ENCODE peak calls at places on chromosome 5, in four cellular contexts. O, D, W and A are unnamed samples.

GRCh38 chr5:116858705-116859333 is 284.2 kb upstream of the SEMA6A start:
- DNase-seq in O (no peak), D (no peak), W (no peak), A (no peak)

GRCh38 chr5:82749453-82749852 is 327.7 kb downstream of the TMEM167A start:
- DNase-seq in O (no peak), D (peak; percentile 4), W (no peak), A (peak; percentile 43)

GRCh38 chr5:139856694-139857093 is 61.1 kb downstream of the PSD2 start:
- DNase-seq in O (no peak), D (no peak), W (no peak), A (no peak)

GRCh38 chr5:84290161-84290560 is 94.5 kb downstream of the EDIL3 start:
- DNase-seq in O (no peak), D (no peak), W (no peak), A (peak; percentile 46)

GRCh38 chr5:150616506-150616905 is 24.0 kb upstream of the SYNPO start:
- DNase-seq in O (no peak), D (no peak), W (no peak), A (no peak)

GRCh38 chr5:172110921-172111873 is 76.8 kb downstream of the STK10 start:
- DNase-seq in O (peak; percentile 62), D (peak; percentile 39), W (peak; percentile 63), A (no peak)

GRCh38 chr5:132264546-132265335 is 7.2 kb downstream of the PDLIM4 start:
- DNase-seq in O (no peak), D (no peak), W (no peak), A (no peak)

GRCh38 chr5:175610381-175610780 is 47.5 kb upstream of the HRH2 start:
- DNase-seq in O (no peak), D (no peak), W (no peak), A (no peak)

GRCh38 chr5:115586525-115587146 is 15.6 kb downstream of the TICAM2 start:
- DNase-seq in O (no peak), D (peak; percentile 53), W (no peak), A (peak; percentile 66)

GRCh38 chr5:179960204-179960831 is 52.6 kb upstream of the TBC1D9B start:
- DNase-seq in O (no peak), D (no peak), W (no peak), A (no peak)

GRCh38 chr5:5031665-5032064 is 108.5 kb upstream of the ADAMTS16 start:
- DNase-seq in O (no peak), D (no peak), W (no peak), A (no peak)

GRCh38 chr5:124605516-124605915 is 140.9 kb downstream of the ZNF608 start:
- DNase-seq in O (no peak), D (no peak), W (no peak), A (peak; percentile 46)

GRCh38 chr5:114223866-114224265 is 138.0 kb upstream of the KCNN2 start:
- DNase-seq in O (no peak), D (peak; percentile 58), W (no peak), A (peak; percentile 56)

GRCh38 chr5:139691275-139691629 is 43.1 kb downstream of the CXXC5 start:
- DNase-seq in O (no peak), D (no peak), W (no peak), A (no peak)

GRCh38 chr5:146400206-146400605 is 46.9 kb upstream of the TCERG1 start:
- DNase-seq in O (no peak), D (no peak), W (no peak), A (no peak)

GRCh38 chr5:80408976-80409926 is 1.4 kb downstream of the ZFYVE16 start:
- DNase-seq in O (no peak), D (no peak), W (no peak), A (peak; percentile 39)
- H3K4me3 ChIP-seq in O (no peak overlapping the region), D (peak overlapping the region; percentile 82), W (peak overlapping the region; percentile 77), A (peak overlapping the region; percentile 89)

GRCh38 chr5:21613971-21614488 is 1239.1 kb downstream of the CDH12 start:
- DNase-seq in O (no peak), D (peak; percentile 26), W (no peak), A (no peak)

DNA sequence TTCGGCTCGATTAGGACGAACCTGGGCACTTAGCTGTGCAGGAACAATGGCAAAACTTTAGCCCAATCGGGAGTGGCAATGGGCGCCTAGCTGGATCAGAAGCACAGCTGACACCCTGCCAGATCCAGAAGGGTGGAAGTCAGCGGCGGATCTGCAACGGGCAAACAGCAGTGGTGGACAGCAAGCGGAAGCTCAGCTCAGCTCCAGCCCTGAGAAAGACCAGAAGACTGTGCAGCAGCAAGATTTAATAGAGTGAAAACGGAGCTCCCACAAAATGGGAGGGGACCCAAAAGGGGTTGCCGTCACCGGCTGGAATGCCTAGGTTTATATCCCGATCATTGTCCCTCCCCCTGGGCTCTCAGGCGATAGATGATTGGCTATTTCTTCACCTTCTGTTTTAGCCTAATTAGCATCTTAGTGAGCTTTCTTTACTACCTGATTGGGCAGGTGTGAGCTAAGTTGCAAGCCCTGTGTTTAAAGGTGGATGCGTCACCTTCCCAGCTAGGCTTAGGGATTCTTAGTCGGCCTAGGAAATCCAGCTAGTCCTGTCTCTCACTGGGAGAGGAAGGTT is 1237.9 kb downstream of the CDH12 start:
- DNase-seq in O (no peak), D (no peak), W (no peak), A (no peak)
- TF ChIP-seq CTCF in O (no peak), D (no peak), W (no peak), A (no peak)

GRCh38 chr5:147746986-147747385 is 35.5 kb downstream of the JAKMIP2 start:
- DNase-seq in O (no peak), D (no peak), W (no peak), A (peak; percentile 26)

GRCh38 chr5:147740864-147741263 is 41.7 kb downstream of the JAKMIP2 start:
- DNase-seq in O (no peak), D (no peak), W (no peak), A (no peak)

GRCh38 chr5:147742151-147742550 is 40.4 kb downstream of the JAKMIP2 start:
- DNase-seq in O (no peak), D (no peak), W (no peak), A (no peak)

GRCh38 chr5:147743686-147744332 is 38.7 kb downstream of the JAKMIP2 start:
- DNase-seq in O (no peak), D (no peak), W (no peak), A (peak; percentile 47)

GRCh38 chr5:147743012-147743411 is 39.5 kb downstream of the JAKMIP2 start:
- DNase-seq in O (no peak), D (no peak), W (no peak), A (no peak)
- H3K4me3 ChIP-seq in O (no peak overlapping the region), D (no peak overlapping the region), W (no peak overlapping the region), A (no peak overlapping the region)

GRCh38 chr5:129271309-129271708 is 176.8 kb downstream of the ISOC1 start:
- DNase-seq in O (no peak), D (peak; percentile 49), W (no peak), A (peak; percentile 13)
- TF ChIP-seq CTCF in O (no peak), D (peak; percentile 49), W (no peak), A (peak; percentile 34)

DNA sequence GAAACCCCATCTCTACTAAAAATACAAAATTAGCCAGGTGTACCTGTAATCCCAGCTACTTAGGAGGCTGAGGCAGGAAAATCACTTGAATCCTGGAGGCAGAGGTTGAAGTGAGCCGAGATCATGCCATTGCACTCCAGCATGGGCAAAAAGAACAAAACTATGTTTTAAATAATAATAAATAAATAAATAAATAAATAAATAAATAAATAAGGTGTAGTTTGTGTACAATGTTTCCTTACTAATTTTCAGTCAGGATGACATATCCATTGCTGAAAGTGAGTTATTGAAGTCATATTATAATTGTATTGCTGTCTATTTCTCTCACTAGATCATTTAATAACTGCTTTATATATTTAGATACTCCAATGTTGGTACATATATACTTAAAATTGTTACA is 581.5 kb upstream of the DAB2 start:
- DNase-seq in O (no peak), D (no peak), W (no peak), A (no peak)
- H3K4me3 ChIP-seq in O (no peak overlapping the region), D (no peak overlapping the region), W (no peak overlapping the region), A (no peak overlapping the region)

GRCh38 chr5:91282210-91282609 is 100.9 kb downstream of the ARRDC3 start:
- DNase-seq in O (no peak), D (no peak), W (no peak), A (no peak)

GRCh38 chr5:91280942-91281269 is 102.2 kb downstream of the ARRDC3 start:
- DNase-seq in O (no peak), D (no peak), W (no peak), A (no peak)

GRCh38 chr5:91281409-91281808 is 101.7 kb downstream of the ARRDC3 start:
- DNase-seq in O (no peak), D (peak; percentile 62), W (no peak), A (peak; percentile 79)

GRCh38 chr5:91277840-91278239 is 105.3 kb downstream of the ARRDC3 start:
- DNase-seq in O (no peak), D (no peak), W (no peak), A (no peak)

GRCh38 chr5:91280062-91280941 is 102.8 kb downstream of the ARRDC3 start:
- DNase-seq in O (peak; percentile 94), D (peak; percentile 97), W (peak; percentile 97), A (peak; percentile 99)
- TF ChIP-seq CTCF in O (no peak), D (no peak), W (peak; percentile 6), A (no peak)

GRCh38 chr5:60208681-60209080 is 315.2 kb upstream of the PDE4D start:
- DNase-seq in O (no peak), D (no peak), W (no peak), A (no peak)

GRCh38 chr5:60207031-60207430 is 313.5 kb upstream of the PDE4D start:
- DNase-seq in O (no peak), D (no peak), W (no peak), A (no peak)

GRCh38 chr5:60209146-60209840 is 315.8 kb upstream of the PDE4D start:
- DNase-seq in O (no peak), D (no peak), W (no peak), A (no peak)

GRCh38 chr5:60206234-60206633 is 312.7 kb upstream of the PDE4D start:
- DNase-seq in O (no peak), D (no peak), W (no peak), A (no peak)

GRCh38 chr5:60210810-60211209 is 317.3 kb upstream of the PDE4D start:
- DNase-seq in O (no peak), D (no peak), W (no peak), A (no peak)
- H3K4me3 ChIP-seq in O (no peak overlapping the region), D (peak overlapping the region; percentile 38), W (peak overlapping the region; percentile 40), A (peak overlapping the region; percentile 29)

GRCh38 chr5:54845567-54845941 is 139.8 kb downstream of the ESM1 start:
- DNase-seq in O (no peak), D (peak; percentile 40), W (no peak), A (peak; percentile 67)

GRCh38 chr5:54841481-54841880 is 143.9 kb downstream of the ESM1 start:
- DNase-seq in O (no peak), D (no peak), W (no peak), A (no peak)

GRCh38 chr5:54844905-54845566 is 140.4 kb downstream of the ESM1 start:
- DNase-seq in O (no peak), D (peak; percentile 62), W (no peak), A (peak; percentile 83)
- TF ChIP-seq CTCF in O (peak; percentile 80), D (peak; percentile 67), W (peak; percentile 68), A (peak; percentile 48)

GRCh38 chr5:95954716-95955115 is 6.9 kb downstream of the ELL2 start:
- DNase-seq in O (no peak), D (no peak), W (no peak), A (no peak)
- H3K4me3 ChIP-seq in O (no peak overlapping the region), D (no peak overlapping the region), W (no peak overlapping the region), A (no peak overlapping the region)